ENCODE peak calls at places on chromosomes 6 and 20, in nine cellular contexts. K is CD4-positive, alpha-beta T cell; I is aorta; W is tibial nerve; G is fibroblast of lung; T is right cardiac atrium; X is adipocyte; M is brain microvascular endothelial cell; J is cardiac muscle cell. P is an unnamed sample. For H3K27me3, the result is how much of the 10 kb centered on the place peaks cover.

GRCh38 chr6:105879902-105880547 is 206.1 kb upstream of the PRDM1 start:
- DNase-seq in K (no peak), I (peak), W (peak), G (no peak), T (no peak), X (no peak), M (no peak), J (no peak), P (peak)

GRCh38 chr6:8082954-8083858 is 19.0 kb upstream of the BLOC1S5 start:
- DNase-seq in K (no peak), I (peak), W (no peak), G (peak), T (peak), X (peak), M (peak), J (peak), P (no peak)

GRCh38 chr6:34516391-34517324 is 39.5 kb downstream of the SPDEF start:
- DNase-seq in K (no peak), I (peak), W (no peak), G (no peak), T (no peak), X (no peak), M (no peak), J (no peak), P (no peak)

GRCh38 chr20:445514-446336 is 16.6 kb downstream of the TBC1D20 start:
- DNase-seq in K (no peak), I (no peak), W (no peak), G (no peak), T (no peak), X (no peak), M (no peak), J (no peak), P (no peak)

GRCh38 chr20:18742841-18743240 is 70.7 kb upstream of the SCP2D1 start:
- DNase-seq in K (no peak), I (no peak), W (no peak), G (no peak), T (no peak), X (no peak), M (no peak), J (no peak), P (no peak)

GRCh38 chr6:17589402-17590116 is 10.5 kb upstream of the FAM8A1 start:
- DNase-seq in K (no peak), I (no peak), W (no peak), G (peak), T (no peak), X (peak), M (peak), J (peak), P (no peak)

GRCh38 chr20:774016-774679 is 5.8 kb upstream of the SLC52A3 start:
- DNase-seq in K (no peak), I (no peak), W (no peak), G (no peak), T (no peak), X (no peak), M (no peak), J (no peak), P (no peak)

GRCh38 chr6:15331143-15331542 is 85.3 kb downstream of the JARID2 start:
- DNase-seq in K (no peak), I (no peak), W (no peak), G (no peak), T (no peak), X (peak), M (no peak), J (no peak), P (no peak)

GRCh38 chr20:61933951-61934715 is 131.5 kb downstream of the TAF4 start:
- DNase-seq in K (no peak), I (peak), W (no peak), G (no peak), T (no peak), X (no peak), M (no peak), J (no peak), P (no peak)

GRCh38 chr6:133887478-133887877 is 1.4 kb upstream of the TCF21 start:
- DNase-seq in K (no peak), I (no peak), W (no peak), G (no peak), T (no peak), X (no peak), M (no peak), J (no peak), P (no peak)

GRCh38 chr6:46773201-46773855 is 19.9 kb upstream of the MEP1A start:
- DNase-seq in K (no peak), I (no peak), W (no peak), G (no peak), T (no peak), X (no peak), M (no peak), J (no peak), P (no peak)

GRCh38 chr6:110529907-110530306 is 53.5 kb upstream of the SLC22A16 start:
- DNase-seq in K (no peak), I (no peak), W (no peak), G (peak), T (no peak), X (no peak), M (peak), J (no peak), P (no peak)

GRCh38 chr6:139979021-139979721 is 604.7 kb upstream of the CITED2 start:
- DNase-seq in K (no peak), I (no peak), W (no peak), G (no peak), T (no peak), X (peak), M (no peak), J (peak), P (no peak)

GRCh38 chr6:117491916-117492315 is 9.4 kb downstream of the DCBLD1 start:
- DNase-seq in K (no peak), I (no peak), W (no peak), G (peak), T (no peak), X (peak), M (no peak), J (no peak), P (no peak)

GRCh38 chr6:111540971-111541719 is 58.1 kb upstream of the REV3L start:
- DNase-seq in K (no peak), I (no peak), W (no peak), G (no peak), T (no peak), X (no peak), M (no peak), J (peak), P (no peak)

GRCh38 chr6:1901556-1901955 is 291.8 kb downstream of the FOXC1 start:
- DNase-seq in K (no peak), I (no peak), W (no peak), G (peak), T (no peak), X (peak), M (peak), J (peak), P (peak)

GRCh38 chr6:90110971-90111370 is 185.7 kb downstream of the BACH2 start:
- DNase-seq in K (peak), I (no peak), W (no peak), G (no peak), T (no peak), X (no peak), M (no peak), J (no peak), P (no peak)

GRCh38 chr6:79152269-79152737 is 74.2 kb upstream of the PHIP start:
- DNase-seq in K (no peak), I (no peak), W (no peak), G (no peak), T (no peak), X (no peak), M (no peak), J (no peak), P (no peak)

GRCh38 chr6:1770435-1770843 is 160.7 kb downstream of the FOXC1 start:
- DNase-seq in K (peak), I (no peak), W (no peak), G (no peak), T (no peak), X (no peak), M (peak), J (no peak), P (no peak)

GRCh38 chr20:21175433-21175832 is 49.6 kb downstream of the KIZ start:
- DNase-seq in K (no peak), I (no peak), W (no peak), G (no peak), T (no peak), X (no peak), M (no peak), J (no peak), P (no peak)

GRCh38 chr6:31597006-31597405 is 4.2 kb upstream of the NCR3 start:
- DNase-seq in K (peak), I (no peak), W (no peak), G (peak), T (no peak), X (peak), M (peak), J (peak), P (no peak)

GRCh38 chr20:22496817-22497216 is 87.6 kb downstream of the FOXA2 start:
- DNase-seq in K (no peak), I (no peak), W (no peak), G (no peak), T (no peak), X (no peak), M (no peak), J (no peak), P (no peak)

GRCh38 chr6:154460306-154461071 is 50.0 kb downstream of the CNKSR3 start:
- DNase-seq in K (no peak), I (no peak), W (no peak), G (peak), T (no peak), X (peak), M (peak), J (peak), P (no peak)

GRCh38 chr20:37337208-37337955 is 8.6 kb upstream of the SRC start:
- DNase-seq in K (no peak), I (no peak), W (no peak), G (no peak), T (no peak), X (no peak), M (no peak), J (no peak), P (no peak)

GRCh38 chr6:75467284-75467683 is 26.3 kb downstream of the FILIP1 start:
- DNase-seq in K (no peak), I (no peak), W (no peak), G (no peak), T (no peak), X (no peak), M (no peak), J (no peak), P (no peak)

GRCh38 chr6:6474170-6474920 is 114.2 kb upstream of the LY86 start:
- DNase-seq in K (no peak), I (no peak), W (no peak), G (no peak), T (no peak), X (no peak), M (no peak), J (no peak), P (no peak)

GRCh38 chr6:106119526-106119925 is 33.4 kb downstream of the PRDM1 start:
- DNase-seq in K (no peak), I (no peak), W (no peak), G (no peak), T (no peak), X (no peak), M (no peak), J (no peak), P (no peak)

GRCh38 chr20:62861732-62862336 is at the start of gene TCFL5:
- DNase-seq in K (peak), I (peak), W (peak), G (peak), T (peak), X (peak), M (peak), J (peak), P (peak)

GRCh38 chr6:16802071-16802470 is 40.8 kb upstream of the ATXN1 start:
- DNase-seq in K (no peak), I (no peak), W (no peak), G (peak), T (no peak), X (peak), M (no peak), J (peak), P (no peak)

GRCh38 chr20:24462461-24463010 is 6.9 kb upstream of the SYNDIG1 start:
- DNase-seq in K (no peak), I (no peak), W (no peak), G (no peak), T (no peak), X (no peak), M (no peak), J (no peak), P (no peak)

GRCh38 chr20:19995220-19995863 is 21.8 kb upstream of the NAA20 start:
- DNase-seq in K (peak), I (no peak), W (no peak), G (peak), T (no peak), X (peak), M (no peak), J (peak), P (no peak)

GRCh38 chr6:5173862-5174643 is 86.7 kb downstream of the LYRM4 start:
- DNase-seq in K (peak), I (no peak), W (no peak), G (no peak), T (no peak), X (no peak), M (no peak), J (no peak), P (no peak)

GRCh38 chr6:170031096-170031471 is 259.8 kb downstream of the DLL1 start:
- DNase-seq in K (no peak), I (peak), W (no peak), G (peak), T (no peak), X (no peak), M (no peak), J (no peak), P (no peak)

GRCh38 chr6:149919834-149920225 is 3.1 kb downstream of the RAET1G start:
- DNase-seq in K (no peak), I (peak), W (no peak), G (no peak), T (no peak), X (no peak), M (no peak), J (no peak), P (no peak)

GRCh38 chr6:149924206-149924932 is 1.4 kb upstream of the RAET1G start:
- DNase-seq in K (no peak), I (peak), W (no peak), G (no peak), T (no peak), X (no peak), M (no peak), J (no peak), P (no peak)

GRCh38 chr6:149922642-149923326 is at the start of gene RAET1G:
- DNase-seq in K (peak), I (peak), W (peak), G (peak), T (peak), X (peak), M (peak), J (peak), P (peak)

GRCh38 chr6:149923327-149923986 is 536 bp upstream of the RAET1G start:
- DNase-seq in K (no peak), I (peak), W (no peak), G (no peak), T (no peak), X (no peak), M (no peak), J (no peak), P (no peak)

DNA sequence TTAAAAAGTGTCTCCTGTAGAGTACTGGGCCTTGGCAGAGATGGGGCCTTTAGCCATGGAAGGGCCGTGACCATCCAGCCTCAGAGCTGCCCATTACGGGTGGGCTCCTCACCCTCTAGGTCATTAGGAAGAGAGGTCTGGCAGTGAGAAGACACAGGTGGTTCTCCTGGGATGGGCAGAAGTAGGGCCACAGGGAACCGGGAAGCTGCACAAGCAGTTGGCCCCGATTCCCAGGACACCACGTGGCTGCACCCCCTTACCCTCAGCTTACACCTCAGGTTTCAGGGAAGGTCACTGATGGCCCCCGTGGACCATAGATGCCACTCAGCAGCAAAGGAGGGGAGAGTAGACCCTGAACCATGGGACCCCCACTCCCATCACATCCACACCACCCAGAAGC is 1.6 kb downstream of the RAET1G start:
- DNase-seq in K (no peak), I (peak), W (no peak), G (no peak), T (no peak), X (no peak), M (no peak), J (no peak), P (no peak)
- H3K27me3 ChIP-seq in K (half or more), I (under half), W (under half), G (under half), T (under half), X (under half), M (under half), J (half or more), P (under half)

DNA sequence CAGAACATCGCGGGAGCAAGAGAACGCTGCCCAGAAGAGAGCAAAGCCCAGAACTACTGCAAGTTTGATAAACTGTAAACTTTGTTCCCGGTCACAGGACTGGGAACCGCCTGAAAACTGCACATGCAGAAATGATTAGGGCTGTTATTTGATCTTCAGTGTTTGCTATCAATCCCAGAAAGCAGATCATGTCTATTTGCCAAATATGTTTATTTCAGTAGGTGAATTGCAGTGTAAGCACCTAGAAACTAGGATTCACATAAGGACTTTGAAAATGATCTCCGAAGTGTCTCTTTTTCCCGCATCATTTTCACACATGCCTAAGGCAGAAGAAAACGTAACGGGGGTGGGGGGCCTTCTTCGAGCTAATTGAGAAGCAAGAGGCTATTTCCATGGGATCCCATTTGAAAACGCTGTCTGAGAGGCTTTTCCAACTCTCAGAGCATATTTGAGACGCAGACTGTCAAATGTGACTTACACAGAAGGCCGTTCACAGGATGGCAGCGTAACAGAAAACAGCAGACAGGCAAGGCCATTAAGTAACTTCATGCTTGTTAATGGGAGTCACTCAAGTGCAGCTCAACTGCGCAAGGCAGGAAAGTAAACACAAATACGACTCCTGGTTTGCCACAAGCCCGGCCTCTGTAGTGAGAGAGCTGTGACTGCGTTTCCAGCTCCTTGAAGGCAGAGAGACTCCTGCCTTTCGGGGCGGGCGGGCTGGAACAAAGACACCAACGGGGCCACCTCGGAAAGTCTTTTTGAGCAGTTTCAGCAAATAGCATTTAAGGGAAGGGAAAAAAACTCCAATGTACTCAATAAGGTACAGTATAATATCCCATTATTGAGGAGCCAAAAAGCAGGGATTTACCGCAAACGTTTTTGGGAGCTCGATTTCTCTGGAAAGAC is 144.7 kb upstream of the ZNF217 start:
- DNase-seq in K (no peak), I (no peak), W (peak), G (peak), T (peak), X (peak), M (peak), J (peak), P (no peak)
- H3K27me3 ChIP-seq in K (under half), I (under half), W (under half), G (under half), T (under half), X (under half), M (under half), J (under half), P (under half)

GRCh38 chr6:150024646-150025155 is 631 bp downstream of the RAET1L start:
- DNase-seq in K (no peak), I (no peak), W (no peak), G (no peak), T (no peak), X (no peak), M (no peak), J (no peak), P (no peak)

GRCh38 chr6:150016324-150017185 is 8.8 kb downstream of the RAET1L start:
- DNase-seq in K (peak), I (no peak), W (peak), G (peak), T (peak), X (peak), M (peak), J (peak), P (no peak)

GRCh38 chr6:150018846-150019580 is 6.3 kb downstream of the RAET1L start:
- DNase-seq in K (no peak), I (no peak), W (no peak), G (no peak), T (no peak), X (no peak), M (no peak), J (no peak), P (no peak)
- H3K27me3 ChIP-seq in K (under half), I (under half), W (under half), G (under half), T (under half), X (under half), M (under half), J (half or more), P (half or more)

GRCh38 chr20:53023717-53024116 is 51.6 kb downstream of the TSHZ2 start:
- DNase-seq in K (no peak), I (no peak), W (no peak), G (no peak), T (no peak), X (no peak), M (no peak), J (no peak), P (no peak)
- H3K27me3 ChIP-seq in K (under half), I (under half), W (under half), G (under half), T (under half), X (under half), M (under half), J (under half), P (under half)

DNA sequence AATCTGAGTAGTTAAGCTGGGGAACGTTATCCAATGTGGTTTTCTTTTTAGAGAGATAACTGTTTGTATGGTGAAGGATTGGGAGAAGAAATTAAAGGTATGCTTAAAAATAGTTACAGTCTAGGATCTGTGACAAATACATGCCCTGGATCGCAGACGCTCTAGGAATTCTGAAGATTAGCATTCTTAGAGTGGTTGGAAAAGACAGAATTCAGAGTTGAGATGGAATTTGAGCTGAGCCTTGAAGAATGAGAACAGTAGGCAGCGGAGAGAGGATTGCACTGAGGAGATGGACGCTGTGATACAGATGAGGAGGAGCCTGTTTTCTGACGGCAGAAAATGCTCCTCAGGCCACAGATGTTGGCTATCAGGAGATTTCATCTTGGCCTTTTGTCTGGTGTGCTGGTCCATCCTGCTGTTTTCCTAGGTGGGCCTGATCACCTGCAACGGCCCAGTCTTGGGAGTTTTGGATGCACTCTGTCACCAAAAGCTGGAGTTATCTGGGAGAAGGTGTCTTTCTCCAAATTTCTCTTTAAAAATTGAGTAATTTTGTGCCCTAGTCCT is 48.3 kb upstream of the KIF25 start:
- DNase-seq in K (no peak), I (no peak), W (no peak), G (no peak), T (no peak), X (no peak), M (no peak), J (no peak), P (no peak)
- H3K27me3 ChIP-seq in K (under half), I (under half), W (under half), G (under half), T (under half), X (under half), M (under half), J (under half), P (under half)

P was measured in esophagus muscularis mucosa.